ENCODE peak calls at places on chromosomes 7 and 10, in six cellular contexts. One of them, this sample, is unnamed.

GRCh38 chr7:2886900-2887299 is 42.8 kb upstream of the GNA12 start:
- DNase-seq in progenitor cell of endocrine pancreas: peak
- DNase-seq in GM23338: peak
- DNase-seq in T1000: peak
- DNase-seq in NCI-H510A: peak
- DNase-seq in HuH-7: peak
- DNase-seq in this sample: peak

GRCh38 chr7:13262929-13263530 is 575.6 kb downstream of the ARL4A start:
- DNase-seq in progenitor cell of endocrine pancreas: no peak
- DNase-seq in GM23338: peak
- DNase-seq in T1000: no peak
- DNase-seq in NCI-H510A: no peak
- DNase-seq in HuH-7: peak
- DNase-seq in this sample: peak

GRCh38 chr7:121798896-121799295 is 74.1 kb upstream of the PTPRZ1 start:
- DNase-seq in progenitor cell of endocrine pancreas: no peak
- DNase-seq in GM23338: peak
- DNase-seq in T1000: no peak
- DNase-seq in NCI-H510A: no peak
- DNase-seq in HuH-7: no peak
- DNase-seq in this sample: no peak

GRCh38 chr7:45992831-45993230 is 71.8 kb upstream of the IGFBP3 start:
- DNase-seq in progenitor cell of endocrine pancreas: no peak
- DNase-seq in GM23338: no peak
- DNase-seq in T1000: no peak
- DNase-seq in NCI-H510A: no peak
- DNase-seq in HuH-7: no peak
- DNase-seq in this sample: no peak

GRCh38 chr10:1715821-1716220 is 21.5 kb downstream of the ADARB2 start:
- DNase-seq in progenitor cell of endocrine pancreas: peak
- DNase-seq in GM23338: peak
- DNase-seq in T1000: no peak
- DNase-seq in NCI-H510A: no peak
- DNase-seq in HuH-7: peak
- DNase-seq in this sample: peak

GRCh38 chr10:70907619-70908425 is 19.5 kb upstream of the PCBD1 start:
- DNase-seq in progenitor cell of endocrine pancreas: no peak
- DNase-seq in GM23338: no peak
- DNase-seq in T1000: no peak
- DNase-seq in NCI-H510A: no peak
- DNase-seq in HuH-7: no peak
- DNase-seq in this sample: peak

GRCh38 chr7:3200504-3200903 is 100.5 kb upstream of the SDK1 start:
- DNase-seq in progenitor cell of endocrine pancreas: no peak
- DNase-seq in GM23338: peak
- DNase-seq in T1000: no peak
- DNase-seq in NCI-H510A: no peak
- DNase-seq in HuH-7: peak
- DNase-seq in this sample: peak

GRCh38 chr10:48361201-48361600 is 54.7 kb downstream of the MAPK8 start:
- DNase-seq in progenitor cell of endocrine pancreas: no peak
- DNase-seq in GM23338: no peak
- DNase-seq in T1000: no peak
- DNase-seq in NCI-H510A: no peak
- DNase-seq in HuH-7: no peak
- DNase-seq in this sample: no peak

GRCh38 chr10:91804126-91804510 is 5.9 kb downstream of the TNKS2 start:
- DNase-seq in progenitor cell of endocrine pancreas: no peak
- DNase-seq in GM23338: no peak
- DNase-seq in T1000: no peak
- DNase-seq in NCI-H510A: no peak
- DNase-seq in HuH-7: no peak
- DNase-seq in this sample: no peak

GRCh38 chr7:12322287-12322902 is 81.3 kb downstream of the VWDE start:
- DNase-seq in progenitor cell of endocrine pancreas: no peak
- DNase-seq in GM23338: peak
- DNase-seq in T1000: no peak
- DNase-seq in NCI-H510A: no peak
- DNase-seq in HuH-7: no peak
- DNase-seq in this sample: peak

GRCh38 chr7:155591055-155591750 is 44.8 kb upstream of the CNPY1 start:
- DNase-seq in progenitor cell of endocrine pancreas: no peak
- DNase-seq in GM23338: no peak
- DNase-seq in T1000: no peak
- DNase-seq in NCI-H510A: no peak
- DNase-seq in HuH-7: no peak
- DNase-seq in this sample: no peak

GRCh38 chr10:91907914-91908357 is 1.4 kb downstream of the FGFBP3 start:
- DNase-seq in progenitor cell of endocrine pancreas: no peak
- DNase-seq in GM23338: peak
- DNase-seq in T1000: no peak
- DNase-seq in NCI-H510A: no peak
- DNase-seq in HuH-7: peak
- DNase-seq in this sample: no peak

GRCh38 chr7:49931627-49932026 is 158.2 kb downstream of the VWC2 start:
- DNase-seq in progenitor cell of endocrine pancreas: no peak
- DNase-seq in GM23338: no peak
- DNase-seq in T1000: no peak
- DNase-seq in NCI-H510A: no peak
- DNase-seq in HuH-7: no peak
- DNase-seq in this sample: no peak

GRCh38 chr10:132181691-132182425 is 4.9 kb upstream of the DPYSL4 start:
- DNase-seq in progenitor cell of endocrine pancreas: no peak
- DNase-seq in GM23338: no peak
- DNase-seq in T1000: no peak
- DNase-seq in NCI-H510A: no peak
- DNase-seq in HuH-7: no peak
- DNase-seq in this sample: no peak

GRCh38 chr7:447523-447922 is 72.1 kb downstream of the PDGFA start:
- DNase-seq in progenitor cell of endocrine pancreas: no peak
- DNase-seq in GM23338: no peak
- DNase-seq in T1000: no peak
- DNase-seq in NCI-H510A: no peak
- DNase-seq in HuH-7: no peak
- DNase-seq in this sample: no peak

GRCh38 chr10:131272897-131273451 is 38.5 kb downstream of the TCERG1L start:
- DNase-seq in progenitor cell of endocrine pancreas: no peak
- DNase-seq in GM23338: no peak
- DNase-seq in T1000: no peak
- DNase-seq in NCI-H510A: no peak
- DNase-seq in HuH-7: no peak
- DNase-seq in this sample: no peak

GRCh38 chr10:132281915-132282666 is 25.7 kb downstream of the STK32C start:
- DNase-seq in progenitor cell of endocrine pancreas: no peak
- DNase-seq in GM23338: peak
- DNase-seq in T1000: no peak
- DNase-seq in NCI-H510A: peak
- DNase-seq in HuH-7: no peak
- DNase-seq in this sample: peak

GRCh38 chr10:126057494-126057893 is 161.1 kb downstream of the FANK1 start:
- DNase-seq in progenitor cell of endocrine pancreas: no peak
- DNase-seq in GM23338: no peak
- DNase-seq in T1000: no peak
- DNase-seq in NCI-H510A: no peak
- DNase-seq in HuH-7: no peak
- DNase-seq in this sample: no peak

GRCh38 chr10:120421250-120421649 is 35.8 kb upstream of the PLPP4 start:
- DNase-seq in progenitor cell of endocrine pancreas: no peak
- DNase-seq in GM23338: no peak
- DNase-seq in T1000: no peak
- DNase-seq in NCI-H510A: no peak
- DNase-seq in HuH-7: no peak
- DNase-seq in this sample: no peak

GRCh38 chr7:77702451-77703219 is 6.4 kb downstream of the RSBN1L start:
- DNase-seq in progenitor cell of endocrine pancreas: no peak
- DNase-seq in GM23338: no peak
- DNase-seq in T1000: no peak
- DNase-seq in NCI-H510A: no peak
- DNase-seq in HuH-7: no peak
- DNase-seq in this sample: no peak

GRCh38 chr10:110498087-110498981 is 627 bp downstream of the DUSP5 start:
- DNase-seq in progenitor cell of endocrine pancreas: peak
- DNase-seq in GM23338: peak
- DNase-seq in T1000: peak
- DNase-seq in NCI-H510A: peak
- DNase-seq in HuH-7: no peak
- DNase-seq in this sample: peak

GRCh38 chr10:132548869-132549268 is 11.3 kb downstream of the INPP5A start:
- DNase-seq in progenitor cell of endocrine pancreas: no peak
- DNase-seq in GM23338: no peak
- DNase-seq in T1000: no peak
- DNase-seq in NCI-H510A: no peak
- DNase-seq in HuH-7: no peak
- DNase-seq in this sample: no peak

GRCh38 chr10:79431891-79432831 is 13.3 kb downstream of the ZCCHC24 start:
- DNase-seq in progenitor cell of endocrine pancreas: no peak
- DNase-seq in GM23338: peak
- DNase-seq in T1000: no peak
- DNase-seq in NCI-H510A: no peak
- DNase-seq in HuH-7: no peak
- DNase-seq in this sample: no peak

GRCh38 chr10:112471878-112472487 is 25.0 kb downstream of the VTI1A start:
- DNase-seq in progenitor cell of endocrine pancreas: no peak
- DNase-seq in GM23338: peak
- DNase-seq in T1000: no peak
- DNase-seq in NCI-H510A: no peak
- DNase-seq in HuH-7: peak
- DNase-seq in this sample: no peak

GRCh38 chr7:133735222-133735621 is 391.9 kb upstream of the LRGUK start:
- DNase-seq in progenitor cell of endocrine pancreas: no peak
- DNase-seq in GM23338: no peak
- DNase-seq in T1000: no peak
- DNase-seq in NCI-H510A: no peak
- DNase-seq in HuH-7: no peak
- DNase-seq in this sample: no peak

GRCh38 chr7:131341690-131342089 is 14.0 kb downstream of the MKLN1 start:
- DNase-seq in progenitor cell of endocrine pancreas: no peak
- DNase-seq in GM23338: peak
- DNase-seq in T1000: no peak
- DNase-seq in NCI-H510A: no peak
- DNase-seq in HuH-7: no peak
- DNase-seq in this sample: no peak

GRCh38 chr7:47333131-47333887 is 248.6 kb downstream of the TNS3 start:
- DNase-seq in progenitor cell of endocrine pancreas: no peak
- DNase-seq in GM23338: no peak
- DNase-seq in T1000: no peak
- DNase-seq in NCI-H510A: no peak
- DNase-seq in HuH-7: no peak
- DNase-seq in this sample: no peak

GRCh38 chr10:128525936-128526335 is 399.7 kb upstream of the MKI67 start:
- DNase-seq in progenitor cell of endocrine pancreas: no peak
- DNase-seq in GM23338: no peak
- DNase-seq in T1000: no peak
- DNase-seq in NCI-H510A: no peak
- DNase-seq in HuH-7: no peak
- DNase-seq in this sample: no peak

GRCh38 chr7:105826143-105826542 is 50.3 kb downstream of the ATXN7L1 start:
- DNase-seq in progenitor cell of endocrine pancreas: no peak
- DNase-seq in GM23338: no peak
- DNase-seq in T1000: no peak
- DNase-seq in NCI-H510A: no peak
- DNase-seq in HuH-7: no peak
- DNase-seq in this sample: no peak

GRCh38 chr10:132464256-132465192 is 67.5 kb downstream of the PWWP2B start:
- DNase-seq in progenitor cell of endocrine pancreas: no peak
- DNase-seq in GM23338: no peak
- DNase-seq in T1000: no peak
- DNase-seq in NCI-H510A: no peak
- DNase-seq in HuH-7: no peak
- DNase-seq in this sample: no peak

GRCh38 chr7:151409555-151410404 is at the start of gene WDR86:
- DNase-seq in progenitor cell of endocrine pancreas: peak
- DNase-seq in GM23338: peak
- DNase-seq in T1000: no peak
- DNase-seq in NCI-H510A: no peak
- DNase-seq in HuH-7: no peak
- DNase-seq in this sample: no peak

GRCh38 chr10:102837230-102837721 is at the start of gene CYP17A1:
- DNase-seq in progenitor cell of endocrine pancreas: no peak
- DNase-seq in GM23338: no peak
- DNase-seq in T1000: no peak
- DNase-seq in NCI-H510A: no peak
- DNase-seq in HuH-7: no peak
- DNase-seq in this sample: no peak

GRCh38 chr10:132980426-132981172 is 38.2 kb upstream of the CFAP46 start:
- DNase-seq in progenitor cell of endocrine pancreas: no peak
- DNase-seq in GM23338: no peak
- DNase-seq in T1000: no peak
- DNase-seq in NCI-H510A: no peak
- DNase-seq in HuH-7: no peak
- DNase-seq in this sample: no peak